ENCODE peak calls at places on chromosome 9, in six cellular contexts. R is omental fat pad; D is GM12865; M is HFF-Myc; X is right lobe of liver; B is CD8-positive, alpha-beta T cell. Y is an unnamed sample.

GRCh38 chr9:69496803-69497450 is 171.9 kb downstream of the ENTREP1 start:
- DNase-seq in X (no peak), M (peak; percentile 0), D (no peak), R (no peak), B (no peak), Y (no peak)

GRCh38 chr9:95296761-95297160 is 20.7 kb downstream of the FANCC start:
- DNase-seq in X (no peak), R (no peak), M (no peak), D (no peak), B (no peak), Y (no peak)

GRCh38 chr9:83473488-83473971 is 64.7 kb downstream of the FRMD3 start:
- DNase-seq in X (no peak), R (no peak), B (no peak), D (peak; percentile 18), M (no peak), Y (no peak)

GRCh38 chr9:132032584-132032945 is 47.1 kb downstream of the MED27 start:
- DNase-seq in D (no peak), R (no peak), B (no peak), M (no peak), X (no peak), Y (no peak)

GRCh38 chr9:101618693-101619092 is 23.9 kb upstream of the PPP3R2 start:
- DNase-seq in B (no peak), M (no peak), X (no peak), R (no peak), D (no peak), Y (no peak)

GRCh38 chr9:12882430-12882829 is 107.6 kb downstream of the LURAP1L start:
- DNase-seq in R (no peak), D (no peak), X (no peak), M (no peak), B (no peak), Y (no peak)

GRCh38 chr9:82923410-82924242 is 139.3 kb downstream of the RASEF start:
- DNase-seq in R (no peak), X (no peak), B (no peak), M (no peak), D (no peak), Y (no peak)

GRCh38 chr9:115540091-115540490 is 422.1 kb upstream of the TNC start:
- DNase-seq in M (no peak), X (no peak), B (no peak), R (no peak), D (no peak), Y (no peak)

GRCh38 chr9:112881366-112881765 is 9.3 kb downstream of the SLC46A2 start:
- DNase-seq in D (no peak), R (no peak), X (no peak), M (no peak), B (no peak), Y (no peak)

GRCh38 chr9:88810826-88811225 is 180.4 kb upstream of the S1PR3 start:
- DNase-seq in M (no peak), B (no peak), X (no peak), R (no peak), D (no peak), Y (no peak)
- TF ChIP-seq CTCF in M (no peak), B (no peak), X (no peak), R (no peak), D (no peak), Y (no peak)

GRCh38 chr9:136665111-136665703 is 2.5 kb downstream of the EGFL7 start:
- DNase-seq in R (no peak), X (no peak), M (no peak), D (no peak), B (no peak), Y (peak; percentile 52)
- TF ChIP-seq CTCF in R (no peak), X (no peak), M (peak; percentile 14), D (no peak), B (no peak), Y (peak; percentile 57)

GRCh38 chr9:32703635-32704034 is 68.2 kb upstream of the TAF1L start:
- DNase-seq in M (no peak), D (peak; percentile 11), X (no peak), B (no peak), R (no peak), Y (no peak)
- TF ChIP-seq CTCF in M (peak; percentile 16), D (peak; percentile 7), X (no peak), B (no peak), R (no peak), Y (no peak)

GRCh38 chr9:135979472-135980166 is 18.4 kb upstream of the UBAC1 start:
- DNase-seq in M (no peak), R (no peak), B (no peak), X (no peak), D (no peak), Y (no peak)

GRCh38 chr9:135978650-135979461 is 17.7 kb upstream of the UBAC1 start:
- DNase-seq in D (no peak), B (peak; percentile 81), R (no peak), M (no peak), X (no peak), Y (no peak)

GRCh38 chr9:135983745-135984710 is 22.9 kb upstream of the UBAC1 start:
- DNase-seq in R (no peak), X (no peak), D (no peak), B (no peak), M (no peak), Y (no peak)

GRCh38 chr9:135982499-135983264 is 21.5 kb upstream of the UBAC1 start:
- DNase-seq in M (no peak), X (no peak), R (no peak), D (no peak), B (no peak), Y (no peak)

DNA sequence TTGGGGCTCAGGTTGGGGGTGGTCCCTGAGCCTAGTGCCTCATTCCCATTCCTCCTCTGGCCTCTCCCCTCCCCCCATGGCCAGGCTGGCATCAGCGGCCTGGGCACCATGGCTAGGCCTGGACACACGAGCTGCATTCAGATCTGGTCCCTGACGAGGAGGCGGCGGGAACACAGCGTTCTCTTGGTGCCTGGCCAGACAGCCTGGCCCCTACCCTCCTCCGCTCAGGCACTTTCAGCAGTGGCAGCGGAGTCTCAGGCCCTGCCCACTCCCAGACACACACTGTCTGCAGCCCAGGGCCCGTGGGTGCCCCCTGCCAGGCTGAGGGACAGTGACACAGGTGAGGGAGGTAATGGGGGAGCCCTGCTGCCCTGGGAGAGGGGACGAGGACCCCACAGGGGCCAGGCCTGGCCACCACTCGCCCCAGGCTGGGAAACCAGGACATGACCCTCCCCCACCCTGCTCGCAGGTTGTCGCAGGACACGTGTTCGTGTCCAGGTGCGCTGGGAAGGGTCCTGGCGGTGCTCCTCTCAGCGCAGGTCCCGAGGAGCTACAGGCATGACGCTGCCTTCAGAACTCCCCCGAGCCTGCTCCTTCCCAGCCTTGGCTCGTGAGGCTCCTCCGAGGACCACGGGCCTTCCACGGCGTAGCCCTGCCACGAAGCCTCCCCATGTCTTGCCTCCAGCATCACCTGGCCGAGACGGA is 19.9 kb upstream of the UBAC1 start:
- DNase-seq in X (no peak), M (no peak), D (no peak), B (no peak), R (no peak), Y (no peak)
- TF ChIP-seq CTCF in X (no peak), M (no peak), D (no peak), B (no peak), R (no peak), Y (no peak)

GRCh38 chr9:87271696-87272477 is 225.8 kb upstream of the DAPK1 start:
- DNase-seq in B (no peak), X (no peak), R (no peak), D (peak; percentile 43), M (no peak), Y (no peak)
- TF ChIP-seq CTCF in B (no peak), X (no peak), R (no peak), D (no peak), M (no peak), Y (no peak)

DNA sequence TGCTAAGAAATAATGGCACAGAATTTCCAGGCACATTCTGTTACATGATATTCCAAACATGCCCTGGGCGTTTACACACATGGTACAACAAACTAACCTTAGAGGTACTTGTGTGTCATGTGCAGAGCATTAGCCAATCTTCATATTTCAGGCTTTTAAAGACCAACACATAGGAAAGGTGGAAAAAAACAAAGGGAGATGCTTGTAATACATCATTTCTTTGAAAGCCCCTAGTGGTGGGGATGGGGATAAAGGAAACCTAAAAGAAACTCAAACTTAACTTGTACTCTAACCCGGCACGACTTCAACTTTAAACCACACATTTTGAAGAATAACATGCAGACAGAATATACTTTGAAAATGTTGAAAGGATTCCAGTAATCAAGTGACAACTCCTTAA is 133.6 kb downstream of the PTPRD start:
- DNase-seq in R (no peak), B (no peak), X (no peak), D (no peak), M (no peak), Y (no peak)
- TF ChIP-seq CTCF in R (no peak), B (no peak), X (no peak), D (peak; percentile 18), M (peak; percentile 11), Y (peak; percentile 64)

GRCh38 chr9:35072461-35073275 is at the start of gene VCP:
- DNase-seq in X (peak; percentile 99), B (peak; percentile 98), M (peak; percentile 99), D (peak; percentile 99), R (peak; percentile 81), Y (peak; percentile 97)

GRCh38 chr9:35074141-35074540 is 1.7 kb upstream of the VCP start:
- DNase-seq in D (no peak), R (no peak), X (no peak), B (no peak), M (no peak), Y (no peak)

GRCh38 chr9:35073276-35073607 is 817 bp upstream of the VCP start:
- DNase-seq in B (no peak), D (peak; percentile 21), X (no peak), R (no peak), M (no peak), Y (no peak)

GRCh38 chr9:35070823-35071813 is 1.3 kb downstream of the VCP start:
- DNase-seq in M (no peak), D (no peak), B (no peak), X (no peak), R (no peak), Y (no peak)

DNA sequence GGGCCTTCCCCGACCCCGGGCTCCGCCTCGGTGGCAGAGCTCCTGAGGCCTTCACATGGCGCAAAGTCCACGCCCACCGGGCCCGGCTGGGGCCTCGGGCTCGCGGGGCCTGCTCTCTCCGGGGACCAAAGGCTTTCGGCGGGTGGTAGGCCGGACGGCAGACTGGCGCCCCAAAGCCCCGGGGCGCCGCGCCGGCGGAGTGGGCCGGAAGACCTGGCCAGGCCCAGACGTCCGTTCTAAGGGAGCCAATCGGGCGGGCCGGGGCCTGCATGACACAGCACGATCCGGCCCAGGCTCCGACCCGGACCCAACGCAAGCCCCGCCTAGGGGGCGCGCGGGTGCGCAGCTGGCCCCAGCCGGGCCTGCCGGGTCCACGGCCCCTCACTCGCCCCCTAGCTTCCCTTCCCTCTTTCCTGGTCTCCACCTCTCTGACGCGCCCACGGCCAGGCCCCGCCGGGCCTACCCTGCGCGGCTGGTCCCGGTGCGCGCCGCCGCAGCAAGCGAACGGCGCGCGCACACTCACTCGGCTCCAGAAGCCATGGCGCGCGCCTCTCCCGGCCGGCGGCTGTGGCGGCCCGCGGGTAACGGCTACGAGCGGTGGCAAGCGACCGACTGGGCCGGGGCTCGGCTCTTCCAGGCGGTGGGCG is 488 bp downstream of the VCP start:
- DNase-seq in B (peak; percentile 74), R (peak; percentile 70), M (no peak), D (peak; percentile 94), X (peak; percentile 88), Y (peak; percentile 78)
- TF ChIP-seq CTCF in B (peak; percentile 43), R (peak; percentile 2), M (peak; percentile 37), D (peak; percentile 29), X (peak; percentile 46), Y (peak; percentile 56)